ENCODE peak calls at places on chromosomes 7 and 10, in four cellular contexts. G is amniotic stem cell; U is activated T-helper 1 cell treated with anti-CD3 and anti-CD28 coated beads, Interleukin-2, amount 50 U/mL, for 16 hours; S is stimulated activated CD4-positive, alpha-beta T cell treated with anti-CD3 and anti-CD28 coated beads, Interleukin-4, amount 100 ng/mL, for 4 hours. N is an unnamed sample.

GRCh38 chr7:33725111-33725510 is 180.2 kb upstream of the BMPER start:
- DNase-seq in G (no peak), U (no peak), S (no peak), N (no peak)

GRCh38 chr7:7118822-7119221 is 63.5 kb upstream of the C1GALT1 start:
- DNase-seq in G (no peak), U (no peak), S (no peak), N (no peak)

GRCh38 chr7:30584970-30585369 is 9.7 kb upstream of the GARS1 start:
- DNase-seq in G (no peak), U (no peak), S (no peak), N (no peak)

GRCh38 chr7:23469961-23470250 is 385 bp downstream of the IGF2BP3 start:
- DNase-seq in G (no peak), U (no peak), S (peak; percentile 3), N (no peak)

GRCh38 chr7:77409739-77410545 is 6.2 kb downstream of the GSAP start:
- DNase-seq in G (no peak), U (no peak), S (no peak), N (no peak)

GRCh38 chr10:79275431-79275851 is 71.8 kb upstream of the PPIF start:
- DNase-seq in G (no peak), U (no peak), S (no peak), N (no peak)

GRCh38 chr7:5574770-5575269 is 151.2 kb upstream of the TNRC18 start:
- DNase-seq in G (no peak), U (no peak), S (no peak), N (no peak)

GRCh38 chr10:128087146-128087883 is 38.9 kb downstream of the MKI67 start:
- DNase-seq in G (no peak), U (no peak), S (no peak), N (no peak)

GRCh38 chr10:83723080-83723479 is 416.2 kb upstream of the GHITM start:
- DNase-seq in G (no peak), U (no peak), S (no peak), N (no peak)

GRCh38 chr7:159197066-159197975 is 52.7 kb upstream of the VIPR2 start:
- DNase-seq in G (no peak), U (no peak), S (peak; percentile 11), N (no peak)

GRCh38 chr7:70582921-70583895 is 548.7 kb upstream of the GALNT17 start:
- DNase-seq in G (no peak), U (no peak), S (no peak), N (no peak)

GRCh38 chr7:11648980-11649379 is 183.0 kb downstream of the THSD7A start:
- DNase-seq in G (no peak), U (no peak), S (no peak), N (peak; percentile 37)

GRCh38 chr10:132361581-132362101 is 29.6 kb downstream of the LRRC27 start:
- DNase-seq in G (no peak), U (no peak), S (no peak), N (no peak)

GRCh38 chr7:158228986-158229385 is 358.6 kb downstream of the PTPRN2 start:
- DNase-seq in G (no peak), U (no peak), S (no peak), N (peak; percentile 23)

GRCh38 chr10:17981766-17982380 is 30.2 kb downstream of the SLC39A12 start:
- DNase-seq in G (peak; percentile 80), U (no peak), S (no peak), N (no peak)

GRCh38 chr7:121372376-121373024 is 23.6 kb downstream of the FAM3C start:
- DNase-seq in G (no peak), U (no peak), S (no peak), N (no peak)

GRCh38 chr7:152354061-152354460 is 81.7 kb downstream of the KMT2C start:
- DNase-seq in G (no peak), U (no peak), S (no peak), N (no peak)

GRCh38 chr7:17580141-17580540 is 281.7 kb downstream of the AHR start:
- DNase-seq in G (peak; percentile 41), U (no peak), S (no peak), N (peak; percentile 26)

GRCh38 chr7:94062372-94062771 is 58.2 kb upstream of the BET1 start:
- DNase-seq in G (no peak), U (no peak), S (no peak), N (no peak)

GRCh38 chr7:136479922-136480321 is 388.5 kb upstream of the CHRM2 start:
- DNase-seq in G (no peak), U (no peak), S (no peak), N (no peak)

GRCh38 chr10:101062231-101063161 is 707 bp downstream of the KAZALD1 start:
- DNase-seq in G (no peak), U (no peak), S (peak; percentile 65), N (no peak)

GRCh38 chr10:25175527-25176420 is 973 bp downstream of the GPR158 start:
- DNase-seq in G (no peak), U (no peak), S (no peak), N (peak; percentile 19)

GRCh38 chr10:52027055-52027454 is 287.0 kb upstream of the DKK1 start:
- DNase-seq in G (no peak), U (no peak), S (no peak), N (no peak)

GRCh38 chr10:69475433-69475830 is 24.2 kb downstream of the TSPAN15 start:
- DNase-seq in G (no peak), U (no peak), S (no peak), N (no peak)

GRCh38 chr7:26858735-26859134 is 5.7 kb downstream of the SKAP2 start:
- DNase-seq in G (no peak), U (no peak), S (no peak), N (no peak)

N was measured in SK-MEL-5.